ENCODE peak calls at places on chromosomes 7 and 10, in five cellular contexts. D is neural progenitor cell, N is A549, F is ovary, H is prostate gland. J is an unnamed sample.
A peak's percentile ranks its signal among the peaks of the same experiment; 100 is the strongest.

GRCh38 chr10:103872137-103872933 is 17.0 kb upstream of the SH3PXD2A start:
- DNase-seq in D (no peak), N (peak; percentile 35), F (no peak), H (peak; percentile 36), J (peak; percentile 99)

GRCh38 chr10:95474228-95475002 is 86.8 kb downstream of the SORBS1 start:
- DNase-seq in D (no peak), N (no peak), F (no peak), H (peak; percentile 31), J (no peak)

GRCh38 chr7:57305192-57305748 is 144.7 kb upstream of the ZNF716 start:
- DNase-seq in D (no peak), N (no peak), F (no peak), H (no peak), J (no peak)

GRCh38 chr10:8238989-8239388 is 184.5 kb downstream of the GATA3 start:
- DNase-seq in D (no peak), N (no peak), F (no peak), H (no peak), J (no peak)

GRCh38 chr7:124996778-124997177 is 67.2 kb upstream of the POT1 start:
- DNase-seq in D (peak; percentile 18), N (peak; percentile 45), F (no peak), H (no peak), J (no peak)

GRCh38 chr7:19621740-19622139 is 87.1 kb downstream of the POLR1F start:
- DNase-seq in D (no peak), N (no peak), F (no peak), H (no peak), J (peak; percentile 35)

GRCh38 chr7:19620470-19620869 is 88.4 kb downstream of the POLR1F start:
- DNase-seq in D (no peak), N (no peak), F (no peak), H (no peak), J (no peak)

GRCh38 chr7:90613088-90613498 is 17.0 kb downstream of the CDK14 start:
- DNase-seq in D (no peak), N (no peak), F (no peak), H (no peak), J (no peak)

GRCh38 chr7:77738871-77739270 is 42.6 kb downstream of the RSBN1L start:
- DNase-seq in D (no peak), N (peak; percentile 54), F (no peak), H (no peak), J (no peak)

GRCh38 chr7:142188846-142189245 is 69.0 kb downstream of the PRSS58 start:
- DNase-seq in D (no peak), N (peak; percentile 54), F (no peak), H (no peak), J (no peak)

GRCh38 chr7:151868805-151869188 is 8.1 kb downstream of the PRKAG2 start:
- DNase-seq in D (no peak), N (no peak), F (no peak), H (no peak), J (no peak)
- H3K27ac ChIP-seq in D (no peak overlapping the region), N (no peak overlapping the region), F (peak overlapping the region; percentile 58), H (peak overlapping the region; percentile 62), J (no peak overlapping the region)

GRCh38 chr10:96714856-96715255 is 5.5 kb downstream of the PIK3AP1 start:
- DNase-seq in D (no peak), N (no peak), F (no peak), H (no peak), J (no peak)
- H3K4me1 ChIP-seq in D (no peaks in the 10 kb centered on the region), N (no peaks in the 10 kb centered on the region), F (no peaks in the 10 kb centered on the region), H (no peaks in the 10 kb centered on the region), J (no peaks in the 10 kb centered on the region)

GRCh38 chr10:92848441-92849233 is at the start of gene EXOC6:
- DNase-seq in D (peak; percentile 93), N (peak; percentile 88), F (peak; percentile 81), H (peak; percentile 73), J (peak; percentile 43)
- H3K27ac ChIP-seq in D (no peak within 1 kb of the TSS), N (peak within 1 kb of the TSS; percentile 95), F (peak within 1 kb of the TSS; percentile 68), H (peak within 1 kb of the TSS; percentile 91), J (no peak within 1 kb of the TSS)

GRCh38 chr10:110265573-110266193 is 39.0 kb downstream of the SMNDC1 start:
- DNase-seq in D (no peak), N (no peak), F (no peak), H (no peak), J (no peak)
- H3K4me1 ChIP-seq in D (no peaks in the 10 kb centered on the region), N (no peaks in the 10 kb centered on the region), F (peaks cover 1% of the 10 kb centered on the region), H (no peaks in the 10 kb centered on the region), J (no peaks in the 10 kb centered on the region)

DNA sequence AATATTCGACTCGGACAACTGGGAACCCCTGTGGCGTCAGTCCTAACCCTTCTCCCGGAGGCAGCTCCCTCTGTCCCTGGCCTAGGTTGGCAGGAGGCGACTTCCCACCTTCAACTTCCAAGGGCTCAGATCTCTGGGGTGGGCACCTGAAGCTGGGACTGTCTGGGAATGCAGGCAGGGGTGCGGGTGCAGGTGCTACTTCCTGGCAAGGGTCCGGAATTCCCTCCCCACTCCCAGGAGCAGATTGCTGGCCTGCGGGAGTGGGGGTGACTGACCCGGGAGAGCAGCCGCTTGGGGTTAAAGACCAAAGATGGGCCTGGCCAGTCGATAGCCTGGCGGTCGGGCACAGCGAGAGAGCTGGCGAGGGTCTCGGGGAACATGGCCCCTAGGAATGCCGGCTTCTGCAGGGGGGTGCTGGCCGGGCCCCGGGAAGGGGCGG is 390 bp downstream of the EPHA1 start:
- DNase-seq in D (peak; percentile 52), N (no peak), F (no peak), H (no peak), J (no peak)
- H3K27ac ChIP-seq in D (no peak overlapping the region), N (peak overlapping the region; percentile 36), F (no peak overlapping the region), H (peak overlapping the region; percentile 58), J (no peak overlapping the region)

GRCh38 chr7:157618823-157619606 is 282.2 kb downstream of the DNAJB6 start:
- DNase-seq in D (no peak), N (no peak), F (no peak), H (no peak), J (no peak)
- H3K4me1 ChIP-seq in D (no peaks in the 10 kb centered on the region), N (no peaks in the 10 kb centered on the region), F (peaks cover 9% of the 10 kb centered on the region), H (no peaks in the 10 kb centered on the region), J (no peaks in the 10 kb centered on the region)

GRCh38 chr10:30453764-30454527 is 20.0 kb downstream of the MAP3K8 start:
- DNase-seq in D (no peak), N (no peak), F (no peak), H (no peak), J (no peak)
- H3K27ac ChIP-seq in D (no peak overlapping the region), N (peak overlapping the region; percentile 36), F (no peak overlapping the region), H (peak overlapping the region; percentile 41), J (no peak overlapping the region)

J was measured in foreskin keratinocyte.